ENCODE peak calls at places on chromosomes 16 and 17, in eight cellular contexts. D is kidney, F is right atrium auricular region, U is RWPE1, Q is left ventricle myocardium inferior, B is Calu3, S is epithelial cell of esophagus, V is glutamatergic neuron. J is an unnamed sample.
A peak's percentile ranks its signal among the peaks of the same experiment; 100 is the strongest.

GRCh38 chr17:36918260-36918691 is 19.0 kb upstream of the LHX1 start:
- DNase-seq in D (no peak), F (no peak), U (no peak), Q (no peak), B (no peak), S (no peak), V (no peak), J (no peak)

GRCh38 chr16:15618392-15618791 is 24.6 kb downstream of the MARF1 start:
- DNase-seq in D (no peak), F (no peak), U (no peak), Q (no peak), B (no peak), S (peak; percentile 24), V (no peak), J (no peak)

GRCh38 chr17:67448449-67448848 is 71.4 kb downstream of the PITPNC1 start:
- DNase-seq in D (no peak), F (no peak), U (no peak), Q (no peak), B (no peak), S (no peak), V (no peak), J (no peak)

GRCh38 chr16:71296584-71297133 is 7.5 kb upstream of the CMTR2 start:
- DNase-seq in D (no peak), F (no peak), U (no peak), Q (no peak), B (no peak), S (peak; percentile 31), V (no peak), J (no peak)

GRCh38 chr16:86443508-86444130 is 66.7 kb upstream of the FOXF1 start:
- DNase-seq in D (no peak), F (no peak), U (no peak), Q (no peak), B (no peak), S (no peak), V (no peak), J (no peak)

GRCh38 chr17:1626333-1626732 is 2.3 kb downstream of the SLC43A2 start:
- DNase-seq in D (no peak), F (no peak), U (no peak), Q (no peak), B (no peak), S (no peak), V (no peak), J (no peak)

GRCh38 chr16:64478258-64478906 is 643.5 kb downstream of the CDH11 start:
- DNase-seq in D (no peak), F (no peak), U (no peak), Q (no peak), B (no peak), S (peak; percentile 12), V (no peak), J (no peak)

GRCh38 chr17:37220609-37220953 is 155.2 kb upstream of the C17orf78 start:
- DNase-seq in D (no peak), F (no peak), U (no peak), Q (no peak), B (no peak), S (peak; percentile 26), V (peak; percentile 55), J (no peak)

GRCh38 chr17:73291260-73291801 is 20.5 kb downstream of the CDC42EP4 start:
- DNase-seq in D (peak; percentile 89), F (peak; percentile 89), U (peak; percentile 82), Q (peak; percentile 66), B (peak; percentile 86), S (peak; percentile 72), V (no peak), J (peak; percentile 85)

GRCh38 chr17:78917451-78918307 is 7.5 kb downstream of the TIMP2 start:
- DNase-seq in D (no peak), F (no peak), U (no peak), Q (no peak), B (no peak), S (no peak), V (no peak), J (no peak)

GRCh38 chr16:79212114-79212791 is 388.3 kb downstream of the MAF start:
- DNase-seq in D (no peak), F (no peak), U (no peak), Q (no peak), B (no peak), S (no peak), V (no peak), J (no peak)

GRCh38 chr16:79215289-79215688 is 385.2 kb downstream of the MAF start:
- DNase-seq in D (no peak), F (no peak), U (no peak), Q (no peak), B (no peak), S (no peak), V (no peak), J (no peak)

GRCh38 chr16:79211581-79211980 is 389.0 kb downstream of the MAF start:
- DNase-seq in D (peak; percentile 63), F (no peak), U (no peak), Q (no peak), B (no peak), S (no peak), V (no peak), J (no peak)

GRCh38 chr16:79210629-79211028 is 389.9 kb downstream of the MAF start:
- DNase-seq in D (no peak), F (no peak), U (no peak), Q (no peak), B (no peak), S (no peak), V (no peak), J (no peak)

DNA sequence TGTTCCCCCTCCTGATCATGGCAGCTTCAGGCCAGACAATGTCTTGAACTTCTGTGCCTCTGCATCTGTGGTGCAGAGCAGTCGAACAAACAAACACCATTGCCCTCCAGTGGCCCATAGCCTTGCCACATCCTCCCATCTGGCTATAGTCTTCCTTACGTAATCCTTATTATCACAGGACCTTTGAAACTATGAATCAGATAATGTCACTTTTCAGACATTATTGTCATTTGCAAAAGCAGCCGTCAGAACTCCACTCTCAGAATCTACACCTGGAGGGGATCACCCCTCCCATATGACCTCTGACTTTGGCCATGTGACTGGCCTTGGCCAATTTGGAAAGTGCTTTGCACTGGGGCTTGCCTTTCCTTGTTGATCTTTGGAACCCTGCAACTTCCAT is 387.3 kb downstream of the MAF start:
- DNase-seq in D (no peak), F (no peak), U (no peak), Q (no peak), B (peak; percentile 8), S (no peak), V (no peak), J (peak; percentile 46)
- TF ChIP-seq CTCF in D (no peak), F (no peak), U (no peak), Q (no peak), B (no peak), S (no peak), V (no peak), J (peak; percentile 30)

DNA sequence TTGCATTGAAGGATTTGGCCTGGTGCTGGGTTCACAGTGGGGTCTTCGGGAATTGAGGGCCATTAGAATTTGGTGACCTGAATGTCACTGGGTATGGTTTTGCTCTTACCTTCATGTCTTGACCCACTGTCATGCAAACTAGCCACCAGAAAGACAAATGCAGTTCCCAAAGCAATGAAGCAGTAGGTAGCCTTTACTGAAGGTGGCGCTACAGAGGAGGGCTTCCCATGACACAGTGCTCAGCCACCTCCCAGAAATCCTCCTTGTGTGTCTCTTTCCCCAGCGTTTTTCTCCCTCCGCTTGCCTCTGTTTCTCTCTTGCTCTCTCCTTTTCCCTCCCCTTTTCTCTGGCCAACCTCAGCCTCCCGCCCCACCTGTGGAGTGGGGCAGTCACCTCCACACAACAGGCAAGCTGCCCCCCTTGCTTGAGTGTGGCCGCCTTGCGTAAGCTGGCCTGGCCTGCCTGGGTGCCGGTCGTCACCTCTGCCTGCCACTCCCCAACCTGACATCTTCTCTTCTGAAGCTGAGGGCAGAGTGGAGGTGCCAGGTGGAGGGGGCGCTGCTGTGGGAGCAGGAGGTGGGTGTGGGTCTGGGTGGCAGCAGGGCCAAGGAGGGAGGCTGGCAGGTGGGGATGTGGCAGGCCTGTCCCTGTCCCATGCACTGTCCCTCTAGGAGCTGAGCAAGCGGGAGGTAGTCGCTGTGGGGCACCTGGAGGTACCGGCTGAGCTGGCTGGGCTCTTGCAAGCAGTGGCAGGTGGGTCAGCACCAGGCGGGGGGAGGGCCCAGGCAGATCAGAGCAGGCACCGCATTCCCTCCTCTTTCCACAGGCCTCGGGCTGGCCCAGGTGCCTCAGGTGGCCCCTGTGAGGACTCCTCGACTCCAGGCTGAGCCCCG is 34.7 kb downstream of the MYO15A start:
- DNase-seq in D (peak; percentile 74), F (no peak), U (no peak), Q (no peak), B (no peak), S (peak; percentile 49), V (no peak), J (no peak)
- TF ChIP-seq CTCF in D (no peak), F (no peak), U (no peak), Q (no peak), B (no peak), S (peak; percentile 54), V (no peak), J (peak; percentile 31)

DNA sequence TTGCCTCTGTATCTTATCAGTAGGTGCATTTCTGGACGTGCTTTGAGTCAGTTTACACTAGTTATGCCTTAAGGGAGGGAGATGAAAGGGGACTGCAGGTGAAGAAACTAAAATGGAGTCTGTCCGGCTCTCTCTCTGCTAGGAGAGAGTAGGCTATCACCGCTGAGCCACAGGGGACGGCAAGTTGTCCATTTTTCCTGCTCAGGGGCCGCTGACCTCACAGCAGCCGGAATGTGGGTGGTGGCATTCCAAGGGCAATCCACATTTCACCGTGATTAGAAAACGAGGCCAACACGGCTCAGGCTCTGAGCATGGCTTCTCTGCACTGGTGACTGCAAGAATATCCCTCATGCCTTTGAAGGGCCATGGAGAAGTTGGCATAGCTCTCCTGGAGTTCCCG is 19.0 kb upstream of the KLHDC4 start:
- DNase-seq in D (no peak), F (no peak), U (no peak), Q (no peak), B (no peak), S (no peak), V (no peak), J (no peak)
- TF ChIP-seq CTCF in D (no peak), F (no peak), U (no peak), Q (no peak), B (no peak), S (no peak), V (no peak), J (no peak)

GRCh38 chr17:74455025-74455585 is 11.3 kb upstream of the CD300A start:
- DNase-seq in D (no peak), F (no peak), U (no peak), Q (no peak), B (no peak), S (no peak), V (peak; percentile 58), J (no peak)

GRCh38 chr17:74452841-74453661 is 13.4 kb upstream of the CD300A start:
- DNase-seq in D (peak; percentile 80), F (peak; percentile 59), U (no peak), Q (no peak), B (no peak), S (no peak), V (peak; percentile 36), J (no peak)

GRCh38 chr17:74452027-74452840 is 14.2 kb upstream of the CD300A start:
- DNase-seq in D (peak; percentile 79), F (peak; percentile 58), U (no peak), Q (no peak), B (no peak), S (no peak), V (peak; percentile 77), J (no peak)

GRCh38 chr17:74453665-74454196 is 12.7 kb upstream of the CD300A start:
- DNase-seq in D (no peak), F (no peak), U (peak; percentile 94), Q (no peak), B (no peak), S (no peak), V (no peak), J (no peak)

GRCh38 chr17:74454197-74455024 is 12.0 kb upstream of the CD300A start:
- DNase-seq in D (peak; percentile 98), F (peak; percentile 88), U (no peak), Q (peak; percentile 95), B (peak; percentile 89), S (peak; percentile 55), V (peak; percentile 96), J (peak; percentile 77)
- TF ChIP-seq CTCF in D (peak; percentile 36), F (peak; percentile 44), U (no peak), Q (peak; percentile 45), B (no peak), S (no peak), V (no peak), J (peak; percentile 45)

J was measured in CD14-positive monocyte.